ENCODE peak calls at places on chromosomes 5 and 9, in seven cellular contexts. T is neural progenitor cell, K is mammary epithelial cell, A is OCI-LY7, C is fibroblast of lung, D is esophagus squamous epithelium, Z is BE2C. F is an unnamed sample.

GRCh38 chr9:107243757-107244156 is 39.3 kb upstream of the RAD23B start:
- DNase-seq in A (no peak), T (no peak), Z (no peak), K (peak), D (no peak), C (peak), F (peak)

GRCh38 chr5:77846422-77847128 is 70.4 kb upstream of the TBCA start:
- DNase-seq in C (no peak), T (peak), D (no peak), A (no peak), Z (no peak), K (no peak), F (no peak)

GRCh38 chr5:141646026-141646425 is 5.2 kb downstream of the FCHSD1 start:
- DNase-seq in T (no peak), D (no peak), C (no peak), K (peak), Z (no peak), A (no peak), F (peak)

GRCh38 chr5:176995896-176996767 is 10.4 kb downstream of the UIMC1 start:
- DNase-seq in C (peak), T (no peak), K (peak), A (peak), D (no peak), Z (no peak), F (peak)

GRCh38 chr9:137813651-137814415 is 63.7 kb upstream of the CACNA1B start:
- DNase-seq in T (no peak), K (peak), Z (no peak), C (no peak), A (no peak), D (no peak), F (peak)

GRCh38 chr9:16133556-16134227 is 580.8 kb downstream of the CCDC171 start:
- DNase-seq in A (peak), K (peak), T (peak), C (peak), Z (peak), D (no peak), F (peak)

GRCh38 chr5:997001-997474 is 11.6 kb upstream of the NKD2 start:
- DNase-seq in A (no peak), T (no peak), C (no peak), D (no peak), K (no peak), Z (no peak), F (no peak)

GRCh38 chr5:1471997-1472963 is 27.0 kb upstream of the SLC6A3 start:
- DNase-seq in A (no peak), C (no peak), Z (peak), T (no peak), D (no peak), K (no peak), F (no peak)

GRCh38 chr5:56088967-56089829 is 94.4 kb upstream of the IL6ST start:
- DNase-seq in Z (no peak), T (no peak), D (no peak), K (peak), A (no peak), C (peak), F (peak)

GRCh38 chr9:30197954-30198353 is 2186.5 kb upstream of the ACO1 start:
- DNase-seq in C (no peak), Z (no peak), A (peak), T (peak), K (peak), D (no peak), F (peak)

GRCh38 chr9:20593131-20593530 is 29.2 kb downstream of the MLLT3 start:
- DNase-seq in Z (no peak), A (no peak), C (peak), D (no peak), T (no peak), K (no peak), F (no peak)

GRCh38 chr9:129225815-129226214 is 47.8 kb upstream of the IER5L start:
- DNase-seq in K (peak), D (no peak), A (no peak), C (peak), T (peak), Z (peak), F (peak)

GRCh38 chr5:74639538-74640449 is 734 bp downstream of the ENC1 start:
- DNase-seq in Z (peak), D (no peak), C (no peak), T (peak), K (no peak), A (peak), F (no peak)

GRCh38 chr5:132641241-132641723 is 16.7 kb upstream of the IL13 start:
- DNase-seq in K (no peak), D (no peak), T (no peak), Z (no peak), C (no peak), A (no peak), F (no peak)

GRCh38 chr9:109351032-109351431 is 30.2 kb upstream of the EPB41L4B start:
- DNase-seq in D (no peak), C (no peak), A (no peak), K (no peak), T (no peak), Z (no peak), F (no peak)

GRCh38 chr5:91059409-91059808 is 323.7 kb downstream of the ARRDC3 start:
- DNase-seq in T (no peak), K (no peak), Z (no peak), C (no peak), D (no peak), A (no peak), F (peak)

GRCh38 chr5:159560073-159560472 is 229.8 kb upstream of the IL12B start:
- DNase-seq in A (no peak), C (no peak), K (no peak), Z (no peak), D (no peak), T (no peak), F (no peak)

GRCh38 chr5:25604682-25605081 is 959.9 kb upstream of the CDH10 start:
- DNase-seq in C (no peak), D (no peak), K (no peak), Z (no peak), A (no peak), T (no peak), F (no peak)

GRCh38 chr5:177147239-177147638 is 13.7 kb downstream of the NSD1 start:
- DNase-seq in T (no peak), K (no peak), Z (no peak), D (no peak), A (no peak), C (peak), F (no peak)

GRCh38 chr5:122757268-122757667 is 17.6 kb upstream of the SNX2 start:
- DNase-seq in Z (no peak), A (no peak), D (no peak), K (no peak), T (no peak), C (no peak), F (no peak)

GRCh38 chr5:115816226-115817042 is at the start of gene CDO1:
- DNase-seq in A (no peak), Z (peak), T (peak), C (peak), D (no peak), K (peak), F (no peak)

GRCh38 chr5:87022415-87022814 is 245.3 kb upstream of the RASA1 start:
- DNase-seq in Z (no peak), A (no peak), T (no peak), C (no peak), D (no peak), K (no peak), F (no peak)

GRCh38 chr9:70553718-70554673 is 139.5 kb upstream of the KLF9 start:
- DNase-seq in C (peak), K (peak), D (no peak), A (no peak), T (peak), Z (no peak), F (peak)

GRCh38 chr9:132169672-132170392 is 8.0 kb downstream of the NTNG2 start:
- DNase-seq in Z (peak), K (peak), C (peak), T (peak), D (no peak), A (peak), F (peak)

GRCh38 chr9:34611251-34611810 is 566 bp downstream of the RPP25L start:
- DNase-seq in Z (no peak), D (no peak), A (peak), C (no peak), K (no peak), T (no peak), F (no peak)

GRCh38 chr9:4984171-4984570 is 901 bp upstream of the JAK2 start:
- DNase-seq in T (no peak), Z (no peak), D (no peak), K (no peak), C (no peak), A (no peak), F (peak)

GRCh38 chr9:133275105-133276000 is at the start of gene ABO:
- DNase-seq in K (no peak), Z (no peak), T (peak), C (no peak), A (no peak), D (no peak), F (no peak)

GRCh38 chr9:14062449-14063187 is 251.3 kb downstream of the NFIB start:
- DNase-seq in Z (peak), K (peak), T (no peak), A (no peak), D (no peak), C (peak), F (peak)

GRCh38 chr5:74538206-74538661 is 102.3 kb downstream of the ENC1 start:
- DNase-seq in Z (no peak), K (no peak), D (no peak), C (peak), A (no peak), T (no peak), F (peak)

GRCh38 chr5:133612021-133612860 is at the start of gene FSTL4:
- DNase-seq in A (no peak), K (peak), D (no peak), C (no peak), T (peak), Z (peak), F (no peak)

GRCh38 chr9:137918331-137919094 is 40.9 kb downstream of the CACNA1B start:
- DNase-seq in C (no peak), A (no peak), Z (no peak), T (no peak), D (no peak), K (no peak), F (no peak)

GRCh38 chr9:95724253-95724991 is 151.1 kb upstream of the ERCC6L2 start:
- DNase-seq in C (no peak), T (no peak), Z (no peak), A (peak), K (no peak), D (no peak), F (no peak)

GRCh38 chr5:171310816-171311697 is 2.0 kb downstream of the TLX3 start:
- DNase-seq in C (no peak), D (no peak), T (peak), K (peak), Z (no peak), A (no peak), F (no peak)

GRCh38 chr5:72543365-72543764 is 36.2 kb upstream of the ZNF366 start:
- DNase-seq in D (no peak), C (peak), K (peak), A (no peak), Z (no peak), T (no peak), F (peak)

GRCh38 chr9:120696551-120697230 is 17.6 kb downstream of the MEGF9 start:
- DNase-seq in C (no peak), A (no peak), D (no peak), Z (no peak), K (peak), T (no peak), F (peak)

GRCh38 chr9:89038354-89039091 is 47.3 kb downstream of the S1PR3 start:
- DNase-seq in T (no peak), D (no peak), A (no peak), Z (no peak), C (peak), K (peak), F (peak)

GRCh38 chr9:37961346-37961745 is 57.4 kb upstream of the SLC25A51 start:
- DNase-seq in A (no peak), T (no peak), K (no peak), D (no peak), Z (no peak), C (no peak), F (no peak)

DNA sequence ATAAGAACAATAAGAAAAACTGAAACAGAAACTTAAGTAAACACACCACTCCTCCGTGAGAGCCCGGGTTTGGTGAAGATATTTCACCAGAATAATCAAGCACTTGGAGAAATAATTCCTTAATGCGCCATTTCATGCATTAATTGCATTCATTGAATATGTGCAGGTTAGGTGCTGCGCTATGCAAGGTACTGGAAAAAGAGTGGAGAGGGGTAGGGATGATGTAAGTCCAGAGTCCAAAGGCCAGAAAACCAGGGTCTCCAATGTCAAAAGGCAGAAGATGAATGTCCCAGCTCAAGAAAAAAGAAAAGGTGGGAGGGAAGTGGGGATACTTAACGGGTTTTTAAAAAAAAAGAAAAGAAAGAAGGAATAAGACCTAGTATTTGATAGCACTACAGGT is 669 bp upstream of the ZFP37 start:
- DNase-seq in T (no peak), K (no peak), C (no peak), A (no peak), Z (no peak), D (no peak), F (no peak)
- H3K4me3 ChIP-seq in T (peak), K (peak), C (peak), A (peak), Z (peak), D (peak), F (peak)

GRCh38 chr5:129899454-129899853 is 4.8 kb upstream of the CHSY3 start:
- DNase-seq in C (peak), Z (no peak), T (no peak), A (no peak), D (no peak), K (peak), F (peak)
- TF ChIP-seq CTCF in C (no peak), Z (peak), T (peak), A (peak), D (no peak), K (no peak), F (no peak)

GRCh38 chr9:112890106-112891081 is at the start of gene SLC46A2:
- DNase-seq in T (peak), C (no peak), D (no peak), Z (no peak), K (peak), A (no peak), F (no peak)
- H3K4me3 ChIP-seq in T (peak), C (peak), D (peak), Z (no peak), K (peak), A (no peak), F (peak)

GRCh38 chr9:124797343-124798103 is 20.6 kb downstream of the OLFML2A start:
- DNase-seq in T (no peak), C (no peak), D (no peak), Z (peak), K (no peak), A (no peak), F (no peak)

GRCh38 chr9:124795881-124796415 is 19.0 kb downstream of the OLFML2A start:
- DNase-seq in K (no peak), C (peak), A (no peak), D (no peak), T (no peak), Z (no peak), F (no peak)

GRCh38 chr9:124792257-124792975 is 15.5 kb downstream of the OLFML2A start:
- DNase-seq in K (no peak), C (no peak), Z (no peak), T (no peak), A (no peak), D (no peak), F (no peak)

GRCh38 chr9:124792976-124793594 is 16.2 kb downstream of the OLFML2A start:
- DNase-seq in K (no peak), T (peak), Z (no peak), C (no peak), D (no peak), A (no peak), F (no peak)

DNA sequence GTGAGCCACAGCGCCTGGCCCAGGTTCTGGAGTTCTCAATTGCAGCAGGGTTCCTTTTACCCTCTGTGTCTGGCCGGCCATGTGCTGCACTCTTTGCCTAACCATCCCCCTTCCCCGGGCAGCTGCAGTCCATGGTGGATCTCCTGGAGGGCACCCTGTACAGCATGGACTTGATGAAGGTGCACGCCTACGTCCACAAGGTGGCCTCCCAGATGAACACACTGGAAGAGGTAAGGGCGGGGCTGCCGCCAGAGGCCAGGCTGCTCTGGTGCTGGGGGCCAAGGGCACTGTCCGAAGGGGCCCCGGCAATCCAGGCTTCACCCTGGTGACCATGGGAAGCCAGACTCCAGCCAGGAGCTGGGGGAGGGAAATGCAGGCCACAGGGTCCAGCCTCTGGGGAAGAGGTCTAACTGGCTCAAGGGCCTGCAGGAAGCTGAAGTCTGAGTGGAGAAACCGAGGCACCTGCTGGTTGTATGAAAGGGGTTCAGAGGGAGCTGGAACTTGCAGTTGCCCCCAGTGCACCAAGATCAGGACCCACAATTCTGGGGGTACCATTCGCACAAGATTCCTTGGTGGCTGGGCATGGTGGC is 18.1 kb downstream of the OLFML2A start:
- DNase-seq in C (no peak), K (no peak), D (no peak), T (no peak), Z (no peak), A (no peak), F (no peak)
- TF ChIP-seq CTCF in C (no peak), K (no peak), D (peak), T (no peak), Z (peak), A (peak), F (peak)

F was measured in bronchial epithelial cell.